ENCODE peak calls at places on chromosomes 16 and 17, in ten cellular contexts. C is heart right ventricle, J is fibroblast of lung, G is psoas muscle, M is kidney, Q is cardiac muscle cell, N is Peyer's patch, A is heart left ventricle, L is HCT116, E is GM06990. O is an unnamed sample.

GRCh38 chr17:82204831-82205719 is 7.6 kb downstream of the CCDC57 start:
- DNase-seq in G (no peak), L (no peak), J (peak; percentile 68), M (no peak), A (no peak), Q (no peak), N (no peak), C (no peak), E (no peak), O (no peak)

GRCh38 chr17:15279011-15279477 is 13.9 kb upstream of the PMP22 start:
- DNase-seq in G (no peak), A (no peak), M (no peak), J (peak; percentile 60), E (no peak), L (no peak), N (no peak), C (no peak), Q (no peak), O (peak; percentile 72)

GRCh38 chr17:67289174-67289876 is 44.3 kb upstream of the HELZ start:
- DNase-seq in E (no peak), L (no peak), J (peak; percentile 88), G (peak; percentile 91), A (peak; percentile 85), Q (no peak), N (no peak), C (peak; percentile 87), M (peak; percentile 92), O (no peak)

GRCh38 chr17:2707721-2708584 is 3.6 kb downstream of the CLUH start:
- DNase-seq in C (peak; percentile 81), E (no peak), A (peak; percentile 84), M (peak; percentile 76), J (peak; percentile 31), N (no peak), L (no peak), G (peak; percentile 95), Q (peak; percentile 67), O (no peak)

GRCh38 chr17:17019891-17020456 is 22.3 kb upstream of the MPRIP start:
- DNase-seq in A (no peak), Q (no peak), G (peak; percentile 44), M (peak; percentile 71), L (no peak), J (no peak), N (no peak), C (no peak), E (no peak), O (no peak)

GRCh38 chr17:11296994-11297393 is 56.0 kb downstream of the SHISA6 start:
- DNase-seq in N (no peak), C (no peak), M (no peak), A (no peak), Q (peak; percentile 6), J (no peak), L (no peak), E (no peak), G (no peak), O (no peak)

GRCh38 chr17:17059301-17059890 is 17.1 kb downstream of the MPRIP start:
- DNase-seq in M (no peak), Q (no peak), N (no peak), A (no peak), C (no peak), L (no peak), G (no peak), J (no peak), E (no peak), O (no peak)

GRCh38 chr17:31489295-31490018 is 98.0 kb downstream of the RAB11FIP4 start:
- DNase-seq in A (no peak), J (no peak), N (peak; percentile 41), G (peak; percentile 23), L (peak; percentile 31), C (no peak), Q (no peak), M (peak; percentile 87), E (no peak), O (no peak)

GRCh38 chr16:86027366-86028126 is 128.6 kb downstream of the IRF8 start:
- DNase-seq in J (no peak), M (peak; percentile 28), L (no peak), E (no peak), A (no peak), G (peak; percentile 30), N (no peak), C (no peak), Q (no peak), O (no peak)

GRCh38 chr16:49951568-49952195 is 73.3 kb upstream of the CNEP1R1 start:
- DNase-seq in M (no peak), Q (no peak), G (no peak), E (no peak), C (no peak), L (no peak), N (no peak), A (no peak), J (no peak), O (no peak)

GRCh38 chr16:67528870-67529638 is 425 bp downstream of the RIPOR1 start:
- DNase-seq in E (no peak), J (peak; percentile 29), M (peak; percentile 90), A (peak; percentile 55), Q (peak; percentile 37), N (no peak), L (no peak), G (peak; percentile 81), C (peak; percentile 53), O (no peak)

GRCh38 chr17:2853722-2854580 is 57.7 kb downstream of the RAP1GAP2 start:
- DNase-seq in E (no peak), J (peak; percentile 19), Q (peak; percentile 60), G (no peak), N (no peak), C (no peak), M (peak; percentile 77), L (no peak), A (peak; percentile 35), O (no peak)

GRCh38 chr17:81930142-81931125 is 2.9 kb upstream of the MAFG start:
- DNase-seq in L (no peak), Q (no peak), N (no peak), M (peak; percentile 69), E (no peak), A (no peak), G (peak; percentile 34), C (no peak), J (no peak), O (no peak)

GRCh38 chr16:2206780-2207433 is 1.7 kb downstream of the MLST8 start:
- DNase-seq in M (peak; percentile 79), Q (no peak), A (no peak), N (no peak), E (no peak), G (no peak), J (no peak), C (no peak), L (no peak), O (no peak)
- TF ChIP-seq CTCF in M (no peak), Q (no peak), A (no peak), N (no peak), E (no peak), G (no peak), J (no peak), C (no peak), L (no peak), O (no peak)

GRCh38 chr17:42697108-42697811 is 14.9 kb downstream of the CNTNAP1 start:
- DNase-seq in C (no peak), J (no peak), M (no peak), Q (no peak), G (peak; percentile 23), E (no peak), A (no peak), N (no peak), L (no peak), O (no peak)
- H3K36me3 ChIP-seq in C (no peaks in the 10 kb centered on the region), J (peaks cover 12% of the 10 kb centered on the region), M (peaks cover 22% of the 10 kb centered on the region), Q (peaks cover 25% of the 10 kb centered on the region), G (peaks cover 79% of the 10 kb centered on the region), E (peaks cover 35% of the 10 kb centered on the region), A (peaks cover 81% of the 10 kb centered on the region), N (no peaks in the 10 kb centered on the region), L (peaks cover 4% of the 10 kb centered on the region), O (peaks cover 25% of the 10 kb centered on the region)

DNA sequence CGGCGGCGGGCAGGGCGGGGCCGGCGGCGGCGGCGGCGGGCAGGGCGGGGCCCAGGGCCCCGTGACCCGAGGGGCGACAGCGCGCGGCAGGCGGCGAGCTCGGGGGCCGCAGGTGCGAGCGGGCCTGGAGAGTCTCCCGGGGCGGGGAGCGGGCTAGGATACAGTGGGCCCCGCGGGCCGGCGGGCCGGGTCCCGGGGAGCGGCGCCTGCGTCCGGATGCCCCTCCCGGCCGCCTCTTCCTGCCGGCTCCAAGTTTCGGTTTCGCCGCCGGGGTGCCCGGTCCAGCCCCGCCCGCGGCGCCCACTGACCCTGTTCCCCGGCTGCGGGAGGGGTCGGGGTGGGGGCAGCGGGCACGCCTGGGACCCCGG is at the start of gene RNF213:
- DNase-seq in J (peak; percentile 19), E (peak; percentile 72), C (peak; percentile 50), A (peak; percentile 73), G (peak; percentile 77), M (peak; percentile 87), N (peak; percentile 61), Q (peak; percentile 70), L (no peak), O (no peak)
- H3K4me3 ChIP-seq in J (peak within 1 kb of the TSS; percentile 84), E (peak within 1 kb of the TSS; percentile 84), C (peak within 1 kb of the TSS; percentile 100), A (peak within 1 kb of the TSS; percentile 98), G (peak within 1 kb of the TSS; percentile 96), M (peak within 1 kb of the TSS; percentile 88), N (peak within 1 kb of the TSS; percentile 90), Q (peak within 1 kb of the TSS; percentile 97), L (peak within 1 kb of the TSS; percentile 77), O (peak within 1 kb of the TSS; percentile 73)

DNA sequence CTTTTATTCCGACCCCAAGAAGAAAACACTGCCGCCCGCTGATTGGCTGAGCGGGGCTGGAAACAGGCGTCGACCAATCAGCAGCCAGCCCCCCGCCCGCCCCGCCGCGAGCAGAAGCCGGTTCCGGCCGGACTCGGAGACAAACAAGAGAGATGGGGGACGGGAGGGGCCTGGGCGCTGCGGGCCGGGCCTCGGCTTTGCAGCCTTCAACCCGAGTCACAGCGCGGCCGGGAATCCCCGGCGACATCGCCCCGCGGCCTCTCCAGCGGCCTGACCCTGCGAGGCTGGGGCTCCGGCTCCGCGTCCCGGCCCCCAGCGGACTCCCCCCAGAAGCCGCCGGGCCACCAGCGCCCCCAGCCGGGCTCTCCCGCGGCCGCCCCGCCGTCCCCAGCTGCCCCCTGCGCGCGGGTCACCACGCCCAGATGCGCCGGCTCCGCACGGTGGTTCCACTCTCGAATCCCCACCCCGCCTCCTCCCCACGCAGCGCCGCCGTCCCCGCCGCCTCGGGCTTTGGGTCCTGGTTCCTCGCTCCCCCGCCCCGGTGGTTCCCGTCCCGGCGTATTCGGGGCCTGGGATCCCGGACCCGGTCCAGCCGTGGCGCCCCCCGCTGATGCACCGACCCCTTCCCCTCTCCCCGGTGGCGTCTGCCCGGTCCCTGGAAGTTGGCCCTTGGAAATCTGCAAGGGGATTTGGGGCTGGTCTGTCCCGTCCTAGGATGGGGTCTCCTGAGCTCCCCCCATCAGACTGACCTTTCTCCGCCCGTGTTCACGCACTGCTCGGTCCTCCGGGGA is 417 bp upstream of the SLC43A2 start:
- DNase-seq in Q (peak; percentile 96), A (peak; percentile 97), L (peak; percentile 82), C (peak; percentile 95), N (peak; percentile 98), J (peak; percentile 90), M (peak; percentile 98), G (peak; percentile 97), E (peak; percentile 94), O (peak; percentile 56)
- TF ChIP-seq CTCF in Q (no peak), A (peak; percentile 62), L (peak; percentile 44), C (peak; percentile 42), N (peak; percentile 58), J (no peak), M (peak; percentile 18), G (peak; percentile 54), E (no peak), O (no peak)